ENCODE peak calls at places on chromosome 13, in five cellular contexts. K is esophagus squamous epithelium, V is HCT116, G is Panc1, M is fibroblast of lung. Q is an unnamed sample.

GRCh38 chr13:27028683-27029480 is 142.7 kb downstream of the USP12 start:
- DNase-seq in V (no peak), G (no peak), M (no peak), K (no peak), Q (no peak)

GRCh38 chr13:42885325-42885724 is 103.9 kb downstream of the FAM216B start:
- DNase-seq in K (no peak), G (no peak), M (no peak), V (no peak), Q (no peak)

GRCh38 chr13:97205971-97206370 is 16.2 kb upstream of the MBNL2 start:
- DNase-seq in G (no peak), M (no peak), V (no peak), K (no peak), Q (no peak)

GRCh38 chr13:46598140-46598819 is 45.3 kb downstream of the LRCH1 start:
- DNase-seq in M (no peak), V (no peak), G (no peak), K (no peak), Q (no peak)

GRCh38 chr13:77751513-77752456 is 54.3 kb downstream of the SLAIN1 start:
- DNase-seq in V (peak; percentile 6), M (peak; percentile 58), G (peak; percentile 22), K (no peak), Q (peak; percentile 65)

GRCh38 chr13:43128504-43128929 is 105.1 kb downstream of the DNAJC15 start:
- DNase-seq in K (no peak), M (peak; percentile 21), V (no peak), G (no peak), Q (no peak)

GRCh38 chr13:101626925-101627555 is 174.6 kb downstream of the ITGBL1 start:
- DNase-seq in M (peak; percentile 54), V (no peak), K (no peak), G (no peak), Q (no peak)

GRCh38 chr13:106376411-106377112 is 158.9 kb downstream of the EFNB2 start:
- DNase-seq in V (peak; percentile 86), K (no peak), M (peak; percentile 92), G (peak; percentile 61), Q (no peak)

GRCh38 chr13:99968521-99969367 is 2.8 kb downstream of the ZIC5 start:
- DNase-seq in K (no peak), G (no peak), M (no peak), V (no peak), Q (no peak)

GRCh38 chr13:51635137-51635878 is 51.0 kb downstream of the WDFY2 start:
- DNase-seq in V (no peak), K (no peak), M (no peak), G (no peak), Q (no peak)

GRCh38 chr13:75986818-75987217 is 350.7 kb downstream of the LMO7 start:
- DNase-seq in V (no peak), M (no peak), K (no peak), G (no peak), Q (no peak)

GRCh38 chr13:99528547-99528946 is 27.3 kb downstream of the TM9SF2 start:
- DNase-seq in V (no peak), M (peak; percentile 13), K (no peak), G (no peak), Q (peak; percentile 28)

GRCh38 chr13:51523082-51523518 is 61.2 kb upstream of the WDFY2 start:
- DNase-seq in M (peak; percentile 63), G (no peak), K (no peak), V (no peak), Q (no peak)

GRCh38 chr13:108962652-108963051 is 333.2 kb downstream of the MYO16 start:
- DNase-seq in V (no peak), K (no peak), G (no peak), M (peak; percentile 28), Q (no peak)

GRCh38 chr13:48334534-48335127 is 31.1 kb downstream of the RB1 start:
- DNase-seq in V (peak; percentile 19), G (peak; percentile 1), M (peak; percentile 71), K (no peak), Q (peak; percentile 39)

GRCh38 chr13:44274838-44275237 is 98.8 kb upstream of the SERP2 start:
- DNase-seq in G (no peak), V (no peak), K (no peak), M (peak; percentile 64), Q (peak; percentile 62)

GRCh38 chr13:49563513-49563912 is 21.8 kb downstream of the RCBTB1 start:
- DNase-seq in K (no peak), G (no peak), V (no peak), M (peak; percentile 46), Q (peak; percentile 6)

GRCh38 chr13:45367358-45367757 is 26.4 kb upstream of the TPT1 start:
- DNase-seq in G (peak; percentile 79), M (peak; percentile 76), K (peak; percentile 47), V (peak; percentile 95), Q (peak; percentile 80)

GRCh38 chr13:75830842-75831241 is 194.7 kb downstream of the LMO7 start:
- DNase-seq in V (no peak), G (no peak), K (no peak), M (peak; percentile 51), Q (no peak)

GRCh38 chr13:46812398-46812797 is 15.4 kb upstream of the ESD start:
- DNase-seq in G (no peak), K (no peak), V (no peak), M (no peak), Q (no peak)

GRCh38 chr13:108859202-108860012 is 230.0 kb downstream of the MYO16 start:
- DNase-seq in M (peak; percentile 74), G (no peak), V (no peak), K (no peak), Q (peak; percentile 49)

GRCh38 chr13:93690139-93690538 is 463.5 kb downstream of the GPC6 start:
- DNase-seq in K (no peak), M (peak; percentile 57), V (no peak), G (no peak), Q (peak; percentile 52)

GRCh38 chr13:38418286-38418685 is 68.6 kb downstream of the UFM1 start:
- DNase-seq in V (no peak), G (no peak), M (peak; percentile 25), K (no peak), Q (no peak)

GRCh38 chr13:76223565-76223964 is 587.4 kb downstream of the LMO7 start:
- DNase-seq in G (no peak), M (no peak), V (no peak), K (no peak), Q (no peak)

GRCh38 chr13:113796211-113796875 is 37.3 kb downstream of the TMEM255B start:
- DNase-seq in K (no peak), G (no peak), M (no peak), V (no peak), Q (no peak)

GRCh38 chr13:54733639-54734038 is 1705.0 kb downstream of the OLFM4 start:
- DNase-seq in K (no peak), V (no peak), G (no peak), M (no peak), Q (peak; percentile 22)

GRCh38 chr13:75372517-75372916 is 109.5 kb downstream of the TBC1D4 start:
- DNase-seq in V (no peak), G (no peak), K (no peak), M (peak; percentile 78), Q (peak; percentile 62)

GRCh38 chr13:47908200-47908902 is 92.7 kb downstream of the SUCLA2 start:
- DNase-seq in K (no peak), G (no peak), M (peak; percentile 22), V (no peak), Q (no peak)

GRCh38 chr13:111469450-111469849 is 149.0 kb downstream of the TEX29 start:
- DNase-seq in G (no peak), V (no peak), K (no peak), M (no peak), Q (no peak)

GRCh38 chr13:34719060-34719875 is 222.8 kb upstream of the NBEA start:
- DNase-seq in G (no peak), M (no peak), K (no peak), V (no peak), Q (no peak)
- H3K4me3 ChIP-seq in G (no peak overlapping the region), M (no peak overlapping the region), K (no peak overlapping the region), V (no peak overlapping the region), Q (no peak overlapping the region)

DNA sequence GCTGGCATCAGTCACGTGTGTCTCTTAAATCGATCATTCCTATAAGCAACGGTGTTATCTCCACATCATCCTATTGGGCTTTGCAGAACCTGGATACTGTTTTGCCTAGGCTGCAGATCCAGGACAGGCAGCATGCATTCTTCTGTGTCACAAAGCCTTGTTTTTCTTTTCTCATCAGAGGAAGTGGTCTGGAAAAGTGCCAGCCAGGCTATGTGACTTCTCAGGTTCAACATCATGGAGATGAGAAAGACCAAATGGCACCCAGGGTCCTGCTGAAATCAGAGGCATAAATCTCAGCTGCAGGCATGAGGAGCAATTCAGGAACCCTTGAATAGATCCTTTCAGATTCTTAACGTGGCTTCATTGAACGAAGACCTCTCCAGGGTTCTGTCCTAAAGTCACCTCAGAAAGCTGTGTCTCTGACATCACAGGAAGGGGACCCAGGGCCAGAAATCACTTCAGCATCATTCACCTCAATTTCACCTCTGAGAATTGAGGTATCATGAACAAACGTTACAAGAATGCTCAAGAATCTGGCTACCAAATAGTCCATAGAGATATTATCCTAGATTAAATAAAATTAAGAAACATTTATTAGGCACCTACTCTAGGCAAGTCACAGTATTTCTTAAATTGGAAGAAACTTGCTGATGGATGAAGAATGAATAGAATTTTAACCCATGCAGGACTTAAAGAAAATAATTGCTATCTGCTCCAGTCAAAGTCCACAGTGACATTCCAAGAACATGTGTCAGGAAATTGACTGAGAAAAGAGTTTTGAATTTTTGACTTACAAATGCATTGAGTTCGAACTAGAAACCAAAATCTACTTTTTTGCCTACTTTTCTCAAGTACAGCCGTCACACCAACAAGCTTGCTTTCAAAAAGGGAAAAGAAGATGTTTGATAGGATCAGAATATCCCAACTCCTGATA is 124.1 kb downstream of the COG6 start:
- DNase-seq in G (no peak), K (no peak), V (no peak), M (peak; percentile 12), Q (no peak)
- H3K4me1 ChIP-seq in G (no peaks in the 10 kb centered on the region), K (peaks cover 17% of the 10 kb centered on the region), V (peaks cover 12% of the 10 kb centered on the region), M (peaks cover 4% of the 10 kb centered on the region), Q (no peaks in the 10 kb centered on the region)

DNA sequence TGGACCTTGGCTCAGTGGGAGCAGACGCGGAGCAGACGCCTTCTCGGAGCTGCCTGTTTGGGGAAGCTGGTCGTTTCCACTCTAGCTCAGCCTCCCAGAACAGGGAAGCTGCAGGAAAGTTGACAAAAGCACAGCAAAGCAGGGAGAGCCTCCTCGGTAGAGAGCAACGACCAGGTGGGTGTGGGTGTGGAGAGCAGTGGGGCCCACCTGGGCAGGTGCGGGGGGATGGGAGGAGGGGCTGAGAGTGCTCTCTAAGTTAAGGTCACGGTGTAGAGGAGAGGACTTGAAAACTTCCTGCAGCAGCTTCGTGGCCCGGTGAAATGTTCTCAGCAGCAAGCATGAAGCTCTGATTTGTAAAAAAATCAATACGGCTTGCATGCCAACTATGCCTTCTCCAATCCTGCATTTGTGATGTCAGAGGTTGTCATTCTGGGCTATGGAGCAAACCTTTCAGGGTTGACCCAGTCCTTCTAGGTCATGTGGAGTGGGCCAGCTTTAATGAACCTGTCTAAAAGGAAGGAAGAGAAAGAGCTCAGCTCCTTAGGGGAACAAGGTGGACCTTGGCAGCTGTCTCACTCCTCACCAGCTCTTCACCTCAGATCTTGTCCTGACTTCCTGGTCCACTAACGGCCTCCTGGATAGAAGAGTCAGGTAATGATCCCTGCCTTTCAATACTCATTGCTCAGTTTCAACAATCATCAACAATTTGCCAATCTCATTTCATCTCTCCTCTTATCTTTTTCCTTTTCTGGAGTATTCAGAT is 85.8 kb upstream of the UBL3 start:
- DNase-seq in V (no peak), G (no peak), M (no peak), K (no peak), Q (no peak)
- H3K4me3 ChIP-seq in V (no peak overlapping the region), G (no peak overlapping the region), M (no peak overlapping the region), K (no peak overlapping the region), Q (no peak overlapping the region)

DNA sequence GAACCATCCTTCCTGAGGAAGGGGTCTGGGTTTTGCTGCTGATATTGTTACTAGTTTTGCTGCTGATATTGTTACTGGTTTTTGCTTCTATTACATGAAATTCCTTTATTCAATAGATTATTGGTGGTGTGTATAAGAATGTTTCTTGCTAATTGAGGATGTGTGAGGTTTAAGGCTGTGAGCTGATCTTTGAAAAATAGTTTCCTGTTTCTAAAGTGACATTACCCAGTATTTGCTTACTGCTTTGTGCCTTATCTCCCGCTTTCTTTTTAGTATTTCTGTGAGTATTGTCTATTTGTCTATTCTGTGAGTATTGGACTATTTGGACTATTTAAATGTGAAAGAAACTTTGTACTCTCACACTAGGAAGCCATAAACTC is 38.2 kb upstream of the C1QTNF9 start:
- DNase-seq in M (no peak), K (no peak), V (no peak), G (no peak), Q (no peak)
- H3K4me1 ChIP-seq in M (peaks cover 6% of the 10 kb centered on the region), K (peaks cover 57% of the 10 kb centered on the region), V (no peaks in the 10 kb centered on the region), G (no peaks in the 10 kb centered on the region), Q (peaks cover 28% of the 10 kb centered on the region)